ENCODE peak calls at places on chromosomes 5 and 9, in six cellular contexts. G is MM.1S, R is stomach, U is aorta, E is cardiac muscle cell, Q is HCT116. F is an unnamed sample. For H3K4me1 and H3K9me3, the result is how much of the 10 kb centered on the place peaks cover.

GRCh38 chr5:72470817-72471216 is 36.4 kb downstream of the ZNF366 start:
- DNase-seq in R (no peak), Q (no peak), G (no peak), E (no peak), U (no peak), F (no peak)

GRCh38 chr5:82244854-82245635 is 33.1 kb downstream of the RPS23 start:
- DNase-seq in R (no peak), E (no peak), Q (no peak), G (no peak), U (no peak), F (no peak)

GRCh38 chr9:109335929-109336328 is 15.1 kb upstream of the EPB41L4B start:
- DNase-seq in R (no peak), E (no peak), U (no peak), G (no peak), Q (no peak), F (no peak)

GRCh38 chr5:38500861-38501260 is 55.6 kb downstream of the LIFR start:
- DNase-seq in R (no peak), E (no peak), U (no peak), G (no peak), Q (no peak), F (no peak)

GRCh38 chr9:89662718-89663246 is 58.0 kb downstream of the GADD45G start:
- DNase-seq in R (no peak), Q (no peak), G (no peak), U (no peak), E (no peak), F (no peak)

GRCh38 chr5:113507601-113508000 is 5.9 kb upstream of the YTHDC2 start:
- DNase-seq in R (no peak), E (no peak), G (no peak), U (no peak), Q (no peak), F (no peak)

GRCh38 chr9:91427873-91428272 is 4.2 kb upstream of the NFIL3 start:
- DNase-seq in Q (peak), R (no peak), G (peak), E (no peak), U (no peak), F (no peak)

GRCh38 chr5:147169399-147169798 is 65.4 kb upstream of the STK32A start:
- DNase-seq in R (no peak), E (no peak), G (no peak), Q (no peak), U (no peak), F (no peak)

GRCh38 chr9:72538926-72539702 is 17.7 kb downstream of the TMC1 start:
- DNase-seq in R (no peak), E (no peak), G (no peak), U (no peak), Q (no peak), F (no peak)

GRCh38 chr9:120668399-120668798 is 45.9 kb downstream of the MEGF9 start:
- DNase-seq in G (no peak), Q (no peak), R (no peak), U (no peak), E (no peak), F (no peak)
- H3K4me1 ChIP-seq in G (under half), Q (under half), R (under half), U (under half), E (under half), F (under half)

GRCh38 chr9:118652258-118652657 is 717.0 kb downstream of the BRINP1 start:
- DNase-seq in U (no peak), Q (no peak), R (no peak), E (no peak), G (no peak), F (no peak)
- H3K9me3 ChIP-seq in U (under half), Q (under half), R (under half), E (under half), G (under half), F (under half)

GRCh38 chr5:96935556-96936430 is at the start of gene LNPEP:
- DNase-seq in Q (peak), E (peak), U (peak), G (peak), R (peak), F (peak)

GRCh38 chr5:96936431-96937221 is 746 bp downstream of the LNPEP start:
- DNase-seq in U (no peak), Q (no peak), G (peak), E (peak), R (peak), F (peak)

GRCh38 chr5:96933764-96934163 is 2.1 kb upstream of the LNPEP start:
- DNase-seq in U (no peak), Q (no peak), R (no peak), E (no peak), G (peak), F (no peak)

GRCh38 chr5:96934291-96934694 is 1.6 kb upstream of the LNPEP start:
- DNase-seq in R (no peak), Q (no peak), U (no peak), G (no peak), E (peak), F (no peak)

GRCh38 chr5:96934695-96935555 is 955 bp upstream of the LNPEP start:
- DNase-seq in R (peak), U (peak), E (peak), G (peak), Q (peak), F (peak)
- H3K4me3 ChIP-seq in R (peak), U (peak), E (peak), G (peak), Q (peak), F (peak)

GRCh38 chr5:179889885-179890284 is 17.8 kb downstream of the TBC1D9B start:
- DNase-seq in Q (no peak), U (no peak), E (no peak), G (no peak), R (no peak), F (no peak)
- H3K4me1 ChIP-seq in Q (under half), U (under half), E (under half), G (under half), R (under half), F (under half)